ENCODE peak calls at places on chromosomes 7 and 10, in eight cellular contexts. One of them, this sample, is unnamed. For H3K4me1 and H3K9me3, the result is how much of the 10 kb centered on the place peaks cover.

GRCh38 chr10:72012801-72013200 is 48.6 kb downstream of the CHST3 start:
- DNase-seq in tibial nerve: no peak
- DNase-seq in small intestine: no peak
- DNase-seq in GM23248: no peak
- DNase-seq in H9: no peak
- DNase-seq in fibroblast of lung: no peak
- DNase-seq in CD8-positive, alpha-beta T cell: no peak
- DNase-seq in HCT116: no peak
- DNase-seq in this sample: no peak

GRCh38 chr10:126059101-126059826 is 162.9 kb downstream of the FANK1 start:
- DNase-seq in tibial nerve: no peak
- DNase-seq in small intestine: no peak
- DNase-seq in GM23248: peak
- DNase-seq in H9: no peak
- DNase-seq in fibroblast of lung: peak
- DNase-seq in CD8-positive, alpha-beta T cell: no peak
- DNase-seq in HCT116: no peak
- DNase-seq in this sample: no peak

GRCh38 chr7:136116186-136116585 is 139.0 kb upstream of the MTPN start:
- DNase-seq in tibial nerve: no peak
- DNase-seq in small intestine: no peak
- DNase-seq in GM23248: no peak
- DNase-seq in H9: no peak
- DNase-seq in fibroblast of lung: no peak
- DNase-seq in CD8-positive, alpha-beta T cell: no peak
- DNase-seq in HCT116: no peak
- DNase-seq in this sample: peak

GRCh38 chr7:144437370-144438191 is 34.1 kb upstream of the NOBOX start:
- DNase-seq in tibial nerve: peak
- DNase-seq in small intestine: peak
- DNase-seq in GM23248: peak
- DNase-seq in H9: peak
- DNase-seq in fibroblast of lung: peak
- DNase-seq in CD8-positive, alpha-beta T cell: peak
- DNase-seq in HCT116: peak
- DNase-seq in this sample: no peak

GRCh38 chr10:132465889-132466519 is 69.0 kb downstream of the PWWP2B start:
- DNase-seq in tibial nerve: no peak
- DNase-seq in small intestine: no peak
- DNase-seq in GM23248: no peak
- DNase-seq in H9: no peak
- DNase-seq in fibroblast of lung: no peak
- DNase-seq in CD8-positive, alpha-beta T cell: no peak
- DNase-seq in HCT116: no peak
- DNase-seq in this sample: peak

GRCh38 chr10:98253499-98253898 is 14.5 kb downstream of the LOXL4 start:
- DNase-seq in tibial nerve: no peak
- DNase-seq in small intestine: no peak
- DNase-seq in GM23248: no peak
- DNase-seq in H9: no peak
- DNase-seq in fibroblast of lung: no peak
- DNase-seq in CD8-positive, alpha-beta T cell: no peak
- DNase-seq in HCT116: no peak
- DNase-seq in this sample: peak

GRCh38 chr10:10786334-10787090 is 231.2 kb upstream of the CELF2 start:
- DNase-seq in tibial nerve: no peak
- DNase-seq in small intestine: no peak
- DNase-seq in GM23248: peak
- DNase-seq in H9: no peak
- DNase-seq in fibroblast of lung: peak
- DNase-seq in CD8-positive, alpha-beta T cell: no peak
- DNase-seq in HCT116: no peak
- DNase-seq in this sample: no peak

GRCh38 chr7:102836206-102836938 is 76.4 kb upstream of the LRRC17 start:
- DNase-seq in tibial nerve: no peak
- DNase-seq in small intestine: no peak
- DNase-seq in GM23248: peak
- DNase-seq in H9: no peak
- DNase-seq in fibroblast of lung: peak
- DNase-seq in CD8-positive, alpha-beta T cell: no peak
- DNase-seq in HCT116: peak
- DNase-seq in this sample: no peak

GRCh38 chr10:131184503-131184902 is 127.0 kb downstream of the TCERG1L start:
- DNase-seq in tibial nerve: no peak
- DNase-seq in small intestine: no peak
- DNase-seq in GM23248: no peak
- DNase-seq in H9: no peak
- DNase-seq in fibroblast of lung: no peak
- DNase-seq in CD8-positive, alpha-beta T cell: no peak
- DNase-seq in HCT116: no peak
- DNase-seq in this sample: no peak

GRCh38 chr10:2953495-2953894 is 113.9 kb upstream of the PFKP start:
- DNase-seq in tibial nerve: no peak
- DNase-seq in small intestine: no peak
- DNase-seq in GM23248: peak
- DNase-seq in H9: no peak
- DNase-seq in fibroblast of lung: peak
- DNase-seq in CD8-positive, alpha-beta T cell: no peak
- DNase-seq in HCT116: no peak
- DNase-seq in this sample: no peak

GRCh38 chr7:24828871-24829661 is 71.8 kb upstream of the GSDME start:
- DNase-seq in tibial nerve: no peak
- DNase-seq in small intestine: peak
- DNase-seq in GM23248: no peak
- DNase-seq in H9: no peak
- DNase-seq in fibroblast of lung: peak
- DNase-seq in CD8-positive, alpha-beta T cell: no peak
- DNase-seq in HCT116: no peak
- DNase-seq in this sample: no peak

GRCh38 chr10:12466701-12467100 is 117.4 kb downstream of the CAMK1D start:
- DNase-seq in tibial nerve: no peak
- DNase-seq in small intestine: no peak
- DNase-seq in GM23248: no peak
- DNase-seq in H9: no peak
- DNase-seq in fibroblast of lung: peak
- DNase-seq in CD8-positive, alpha-beta T cell: no peak
- DNase-seq in HCT116: no peak
- DNase-seq in this sample: no peak

GRCh38 chr10:62632071-62632809 is 172.3 kb upstream of the ADO start:
- DNase-seq in tibial nerve: peak
- DNase-seq in small intestine: peak
- DNase-seq in GM23248: no peak
- DNase-seq in H9: no peak
- DNase-seq in fibroblast of lung: peak
- DNase-seq in CD8-positive, alpha-beta T cell: peak
- DNase-seq in HCT116: no peak
- DNase-seq in this sample: peak

GRCh38 chr10:54869022-54869421 is 68.0 kb upstream of the PCDH15 start:
- DNase-seq in tibial nerve: no peak
- DNase-seq in small intestine: no peak
- DNase-seq in GM23248: no peak
- DNase-seq in H9: no peak
- DNase-seq in fibroblast of lung: peak
- DNase-seq in CD8-positive, alpha-beta T cell: no peak
- DNase-seq in HCT116: no peak
- DNase-seq in this sample: no peak

GRCh38 chr7:106006906-106007305 is 43.8 kb downstream of the CDHR3 start:
- DNase-seq in tibial nerve: no peak
- DNase-seq in small intestine: no peak
- DNase-seq in GM23248: no peak
- DNase-seq in H9: no peak
- DNase-seq in fibroblast of lung: no peak
- DNase-seq in CD8-positive, alpha-beta T cell: no peak
- DNase-seq in HCT116: no peak
- DNase-seq in this sample: no peak

GRCh38 chr7:139153832-139154231 is 44.3 kb upstream of the ZC3HAV1 start:
- DNase-seq in tibial nerve: no peak
- DNase-seq in small intestine: no peak
- DNase-seq in GM23248: peak
- DNase-seq in H9: no peak
- DNase-seq in fibroblast of lung: peak
- DNase-seq in CD8-positive, alpha-beta T cell: no peak
- DNase-seq in HCT116: no peak
- DNase-seq in this sample: no peak

GRCh38 chr7:48636391-48637015 is 287.8 kb upstream of the CDC14C start:
- DNase-seq in tibial nerve: no peak
- DNase-seq in small intestine: no peak
- DNase-seq in GM23248: no peak
- DNase-seq in H9: no peak
- DNase-seq in fibroblast of lung: peak
- DNase-seq in CD8-positive, alpha-beta T cell: no peak
- DNase-seq in HCT116: no peak
- DNase-seq in this sample: no peak

GRCh38 chr7:108000875-108001758 is 1.8 kb downstream of the LAMB1 start:
- DNase-seq in tibial nerve: no peak
- DNase-seq in small intestine: peak
- DNase-seq in GM23248: peak
- DNase-seq in H9: peak
- DNase-seq in fibroblast of lung: peak
- DNase-seq in CD8-positive, alpha-beta T cell: no peak
- DNase-seq in HCT116: no peak
- DNase-seq in this sample: no peak

GRCh38 chr7:107998150-107998549 is 4.8 kb downstream of the LAMB1 start:
- DNase-seq in tibial nerve: no peak
- DNase-seq in small intestine: peak
- DNase-seq in GM23248: peak
- DNase-seq in H9: no peak
- DNase-seq in fibroblast of lung: peak
- DNase-seq in CD8-positive, alpha-beta T cell: no peak
- DNase-seq in HCT116: no peak
- DNase-seq in this sample: no peak

GRCh38 chr7:107996072-107996824 is 6.7 kb downstream of the LAMB1 start:
- DNase-seq in tibial nerve: no peak
- DNase-seq in small intestine: no peak
- DNase-seq in GM23248: peak
- DNase-seq in H9: no peak
- DNase-seq in fibroblast of lung: peak
- DNase-seq in CD8-positive, alpha-beta T cell: no peak
- DNase-seq in HCT116: no peak
- DNase-seq in this sample: no peak

GRCh38 chr7:107999814-108000560 is 3.0 kb downstream of the LAMB1 start:
- DNase-seq in tibial nerve: no peak
- DNase-seq in small intestine: no peak
- DNase-seq in GM23248: peak
- DNase-seq in H9: no peak
- DNase-seq in fibroblast of lung: peak
- DNase-seq in CD8-positive, alpha-beta T cell: no peak
- DNase-seq in HCT116: no peak
- DNase-seq in this sample: no peak

GRCh38 chr7:107998660-107999480 is 4.1 kb downstream of the LAMB1 start:
- DNase-seq in tibial nerve: no peak
- DNase-seq in small intestine: no peak
- DNase-seq in GM23248: peak
- DNase-seq in H9: no peak
- DNase-seq in fibroblast of lung: peak
- DNase-seq in CD8-positive, alpha-beta T cell: no peak
- DNase-seq in HCT116: no peak
- DNase-seq in this sample: no peak
- H3K4me1 ChIP-seq in tibial nerve: under half
- H3K4me1 ChIP-seq in small intestine: under half
- H3K4me1 ChIP-seq in GM23248: half or more
- H3K4me1 ChIP-seq in H9: under half
- H3K4me1 ChIP-seq in fibroblast of lung: under half
- H3K4me1 ChIP-seq in CD8-positive, alpha-beta T cell: under half
- H3K4me1 ChIP-seq in HCT116: under half
- H3K4me1 ChIP-seq in this sample: under half

DNA sequence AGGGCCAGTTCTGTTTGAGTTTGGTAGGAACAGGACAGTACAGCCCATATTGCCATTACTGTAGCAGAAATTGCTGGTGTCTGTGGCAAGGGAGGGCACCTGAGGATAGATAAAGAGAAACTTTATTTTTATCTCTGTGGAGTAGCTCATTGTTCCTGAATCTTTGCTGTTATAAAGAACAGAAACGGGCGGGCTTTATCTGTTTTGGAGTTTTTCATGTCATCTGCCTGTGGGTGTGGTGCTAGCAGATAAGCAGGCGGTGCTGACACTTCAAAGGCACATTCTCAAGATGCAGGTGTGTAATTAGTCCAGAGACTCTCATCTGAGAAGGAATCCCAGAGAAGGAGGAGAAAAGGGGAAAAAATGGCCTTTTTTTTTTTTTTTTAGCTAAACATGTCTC is 11.5 kb downstream of the ZNF273 start:
- DNase-seq in tibial nerve: no peak
- DNase-seq in small intestine: no peak
- DNase-seq in GM23248: no peak
- DNase-seq in H9: no peak
- DNase-seq in fibroblast of lung: no peak
- DNase-seq in CD8-positive, alpha-beta T cell: no peak
- DNase-seq in HCT116: no peak
- DNase-seq in this sample: no peak
- H3K9me3 ChIP-seq in tibial nerve: under half
- H3K9me3 ChIP-seq in small intestine: under half
- H3K9me3 ChIP-seq in GM23248: under half
- H3K9me3 ChIP-seq in H9: under half
- H3K9me3 ChIP-seq in fibroblast of lung: under half
- H3K9me3 ChIP-seq in CD8-positive, alpha-beta T cell: under half
- H3K9me3 ChIP-seq in HCT116: under half
- H3K9me3 ChIP-seq in this sample: under half

GRCh38 chr10:70410608-70411007 is 6.7 kb downstream of the EIF4EBP2 start:
- DNase-seq in tibial nerve: no peak
- DNase-seq in small intestine: no peak
- DNase-seq in GM23248: peak
- DNase-seq in H9: no peak
- DNase-seq in fibroblast of lung: peak
- DNase-seq in CD8-positive, alpha-beta T cell: no peak
- DNase-seq in HCT116: no peak
- DNase-seq in this sample: no peak
- H3K4me1 ChIP-seq in tibial nerve: under half
- H3K4me1 ChIP-seq in small intestine: under half
- H3K4me1 ChIP-seq in GM23248: under half
- H3K4me1 ChIP-seq in H9: under half
- H3K4me1 ChIP-seq in fibroblast of lung: under half
- H3K4me1 ChIP-seq in CD8-positive, alpha-beta T cell: under half
- H3K4me1 ChIP-seq in HCT116: under half
- H3K4me1 ChIP-seq in this sample: half or more

GRCh38 chr7:158449266-158449665 is 138.4 kb downstream of the PTPRN2 start:
- DNase-seq in tibial nerve: no peak
- DNase-seq in small intestine: no peak
- DNase-seq in GM23248: no peak
- DNase-seq in H9: no peak
- DNase-seq in fibroblast of lung: no peak
- DNase-seq in CD8-positive, alpha-beta T cell: no peak
- DNase-seq in HCT116: no peak
- DNase-seq in this sample: no peak

GRCh38 chr7:158452331-158452730 is 135.3 kb downstream of the PTPRN2 start:
- DNase-seq in tibial nerve: no peak
- DNase-seq in small intestine: no peak
- DNase-seq in GM23248: no peak
- DNase-seq in H9: no peak
- DNase-seq in fibroblast of lung: no peak
- DNase-seq in CD8-positive, alpha-beta T cell: no peak
- DNase-seq in HCT116: no peak
- DNase-seq in this sample: peak

GRCh38 chr7:158448701-158449100 is 138.9 kb downstream of the PTPRN2 start:
- DNase-seq in tibial nerve: no peak
- DNase-seq in small intestine: no peak
- DNase-seq in GM23248: no peak
- DNase-seq in H9: no peak
- DNase-seq in fibroblast of lung: no peak
- DNase-seq in CD8-positive, alpha-beta T cell: no peak
- DNase-seq in HCT116: no peak
- DNase-seq in this sample: no peak

GRCh38 chr7:158449942-158450341 is 137.7 kb downstream of the PTPRN2 start:
- DNase-seq in tibial nerve: no peak
- DNase-seq in small intestine: no peak
- DNase-seq in GM23248: no peak
- DNase-seq in H9: no peak
- DNase-seq in fibroblast of lung: no peak
- DNase-seq in CD8-positive, alpha-beta T cell: no peak
- DNase-seq in HCT116: no peak
- DNase-seq in this sample: no peak

GRCh38 chr7:158450476-158451124 is 137.0 kb downstream of the PTPRN2 start:
- DNase-seq in tibial nerve: no peak
- DNase-seq in small intestine: no peak
- DNase-seq in GM23248: no peak
- DNase-seq in H9: no peak
- DNase-seq in fibroblast of lung: no peak
- DNase-seq in CD8-positive, alpha-beta T cell: no peak
- DNase-seq in HCT116: no peak
- DNase-seq in this sample: no peak
- H3K9me3 ChIP-seq in tibial nerve: under half
- H3K9me3 ChIP-seq in small intestine: under half
- H3K9me3 ChIP-seq in GM23248: under half
- H3K9me3 ChIP-seq in H9: under half
- H3K9me3 ChIP-seq in fibroblast of lung: under half
- H3K9me3 ChIP-seq in CD8-positive, alpha-beta T cell: under half
- H3K9me3 ChIP-seq in HCT116: under half
- H3K9me3 ChIP-seq in this sample: under half